ENCODE peak calls at places on chromosomes 4 and X, in ten cellular contexts. R is HCT116, I is right lobe of liver, C is A549, N is Peyer's patch, F is suprapubic skin, O is testis, Q is tibial nerve, H is ovary, P is upper lobe of left lung. A is an unnamed sample.

GRCh38 chr4:57018930-57019329 is 40.2 kb downstream of the POLR2B start:
- DNase-seq in R (no peak), I (no peak), C (no peak), N (no peak), F (no peak), O (no peak), Q (no peak), H (no peak), P (no peak), A (no peak)

GRCh38 chrX:8083276-8083675 is 87.8 kb downstream of the VCX2 start:
- DNase-seq in R (no peak), I (no peak), C (no peak), N (no peak), F (no peak), O (no peak), Q (no peak), H (no peak), P (no peak), A (no peak)

GRCh38 chrX:13029831-13030771 is 14.3 kb downstream of the FAM9C start:
- DNase-seq in R (no peak), I (no peak), C (no peak), N (no peak), F (no peak), O (no peak), Q (no peak), H (no peak), P (no peak), A (no peak)

GRCh38 chrX:133370719-133371275 is 44.5 kb downstream of the GPC4 start:
- DNase-seq in R (no peak), I (no peak), C (no peak), N (no peak), F (no peak), O (no peak), Q (no peak), H (no peak), P (no peak), A (no peak)

GRCh38 chr4:87819281-87819919 is 13.4 kb upstream of the MEPE start:
- DNase-seq in R (no peak), I (no peak), C (no peak), N (no peak), F (no peak), O (no peak), Q (no peak), H (no peak), P (no peak), A (no peak)

GRCh38 chr4:2132438-2132837 is 73.3 kb downstream of the NAT8L start:
- DNase-seq in R (peak; percentile 8), I (no peak), C (no peak), N (no peak), F (no peak), O (no peak), Q (no peak), H (no peak), P (no peak), A (no peak)

GRCh38 chrX:93591398-93591797 is 82.0 kb downstream of the NAP1L3 start:
- DNase-seq in R (no peak), I (no peak), C (no peak), N (no peak), F (no peak), O (no peak), Q (no peak), H (no peak), P (no peak), A (no peak)

GRCh38 chrX:11558972-11559371 is 106.7 kb downstream of the ARHGAP6 start:
- DNase-seq in R (peak; percentile 15), I (no peak), C (peak; percentile 8), N (no peak), F (no peak), O (no peak), Q (no peak), H (no peak), P (no peak), A (no peak)

GRCh38 chr4:150096625-150097024 is 18.4 kb downstream of the DCLK2 start:
- DNase-seq in R (no peak), I (no peak), C (no peak), N (no peak), F (no peak), O (no peak), Q (no peak), H (no peak), P (no peak), A (no peak)

GRCh38 chr4:20251061-20251795 is 477 bp upstream of the SLIT2 start:
- DNase-seq in R (no peak), I (no peak), C (no peak), N (no peak), F (no peak), O (no peak), Q (no peak), H (no peak), P (no peak), A (no peak)

GRCh38 chr4:85491527-85491926 is 16.6 kb downstream of the ARHGAP24 start:
- DNase-seq in R (no peak), I (no peak), C (no peak), N (no peak), F (no peak), O (no peak), Q (no peak), H (no peak), P (no peak), A (no peak)

GRCh38 chrX:108439434-108439883 is at the start of gene COL4A5:
- DNase-seq in R (peak; percentile 80), I (no peak), C (peak; percentile 74), N (no peak), F (no peak), O (peak; percentile 71), Q (peak; percentile 4), H (peak; percentile 49), P (no peak), A (peak; percentile 46)

GRCh38 chrX:97389761-97390192 is 506.1 kb downstream of the RPA4 start:
- DNase-seq in R (peak; percentile 7), I (no peak), C (no peak), N (no peak), F (no peak), O (no peak), Q (no peak), H (no peak), P (no peak), A (peak; percentile 2)

GRCh38 chr4:23855912-23856605 is 33.8 kb downstream of the PPARGC1A start:
- DNase-seq in R (no peak), I (no peak), C (no peak), N (no peak), F (no peak), O (no peak), Q (no peak), H (no peak), P (no peak), A (no peak)

GRCh38 chrX:48086119-48086518 is 14.7 kb upstream of the ZNF630 start:
- DNase-seq in R (peak; percentile 8), I (no peak), C (no peak), N (no peak), F (no peak), O (no peak), Q (no peak), H (no peak), P (no peak), A (no peak)

GRCh38 chr4:153467154-153467896 is 1.2 kb downstream of the TMEM131L start:
- DNase-seq in R (peak; percentile 39), I (peak; percentile 97), C (peak; percentile 22), N (peak; percentile 74), F (no peak), O (peak; percentile 26), Q (no peak), H (peak; percentile 58), P (peak; percentile 88), A (peak; percentile 95)
- TF ChIP-seq POLR2A in R (no peak), I (peak; percentile 74), C (no peak), N (no peak), F (no peak), O (no peak), Q (no peak), H (no peak), P (no peak), A (peak; percentile 75)

GRCh38 chrX:31656013-31656412 is 584.2 kb upstream of the FTHL17 start:
- DNase-seq in R (no peak), I (no peak), C (no peak), N (no peak), F (no peak), O (no peak), Q (no peak), H (no peak), P (no peak), A (no peak)
- H3K4me1 ChIP-seq in R (no peaks in the 10 kb centered on the region), I (no peaks in the 10 kb centered on the region), C (no peaks in the 10 kb centered on the region), N (no peaks in the 10 kb centered on the region), F (no peaks in the 10 kb centered on the region), O (no peaks in the 10 kb centered on the region), Q (no peaks in the 10 kb centered on the region), H (no peaks in the 10 kb centered on the region), P (no peaks in the 10 kb centered on the region), A (no peaks in the 10 kb centered on the region)

GRCh38 chr4:186767794-186768193 is 44.1 kb upstream of the FAT1 start:
- DNase-seq in R (no peak), I (no peak), C (no peak), N (no peak), F (no peak), O (no peak), Q (no peak), H (no peak), P (no peak), A (no peak)

GRCh38 chr4:186764457-186764856 is 40.8 kb upstream of the FAT1 start:
- DNase-seq in R (no peak), I (no peak), C (no peak), N (no peak), F (no peak), O (no peak), Q (no peak), H (no peak), P (no peak), A (no peak)

GRCh38 chr4:186765673-186766546 is 42.3 kb upstream of the FAT1 start:
- DNase-seq in R (peak; percentile 23), I (peak; percentile 74), C (no peak), N (peak; percentile 81), F (no peak), O (no peak), Q (no peak), H (no peak), P (no peak), A (peak; percentile 20)

GRCh38 chr4:186762865-186763264 is 39.2 kb upstream of the FAT1 start:
- DNase-seq in R (no peak), I (no peak), C (no peak), N (no peak), F (no peak), O (no peak), Q (no peak), H (no peak), P (no peak), A (no peak)

DNA sequence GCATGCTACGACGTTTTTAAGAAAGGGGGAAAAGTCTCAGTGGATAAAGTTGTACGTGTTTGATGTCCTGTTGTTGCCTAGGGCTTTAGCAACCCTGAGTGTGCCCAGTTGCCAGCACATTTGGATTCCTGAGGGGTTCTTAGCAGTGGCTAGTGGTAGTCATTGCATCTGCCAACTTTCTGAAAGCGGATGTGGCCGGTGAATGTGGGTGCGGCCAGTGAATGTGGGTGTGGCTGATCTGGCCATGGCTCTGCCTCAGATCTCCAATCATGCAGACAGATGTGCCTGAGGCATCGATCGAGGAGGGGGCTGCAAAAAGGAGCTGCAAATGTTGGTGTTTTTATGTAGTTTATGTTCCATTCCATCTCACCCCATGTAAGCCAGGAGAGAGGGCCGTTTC is 41.5 kb upstream of the FAT1 start:
- DNase-seq in R (peak; percentile 68), I (no peak), C (peak; percentile 6), N (peak; percentile 83), F (no peak), O (no peak), Q (peak; percentile 36), H (no peak), P (no peak), A (no peak)
- TF ChIP-seq POLR2A in R (no peak), I (peak; percentile 40), C (no peak), N (no peak), F (no peak), O (no peak), Q (no peak), H (no peak), P (no peak), A (no peak)

GRCh38 chr4:77800077-77800476 is 19.1 kb downstream of the CNOT6L start:
- DNase-seq in R (no peak), I (no peak), C (no peak), N (no peak), F (no peak), O (no peak), Q (no peak), H (no peak), P (no peak), A (no peak)
- H3K4me1 ChIP-seq in R (no peaks in the 10 kb centered on the region), I (peaks cover 18% of the 10 kb centered on the region), C (peaks cover 26% of the 10 kb centered on the region), N (peaks cover 3% of the 10 kb centered on the region), F (peaks cover 37% of the 10 kb centered on the region), O (no peaks in the 10 kb centered on the region), Q (peaks cover 50% of the 10 kb centered on the region), H (peaks cover 7% of the 10 kb centered on the region), P (peaks cover 36% of the 10 kb centered on the region), A (peaks cover 49% of the 10 kb centered on the region)